ENCODE peak calls at places on chromosomes 3 and 15, in seven cellular contexts. One of them, this sample, is unnamed.

GRCh38 chr3:197749315-197749600 is 425 bp upstream of the FYTTD1 start:
- DNase-seq in tibial nerve: peak
- DNase-seq in heart left ventricle: no peak
- DNase-seq in IMR-90: peak
- DNase-seq in adrenal gland: no peak
- DNase-seq in suprapubic skin: no peak
- DNase-seq in uterus: no peak
- DNase-seq in this sample: peak

GRCh38 chr3:188153498-188153948 is 434 bp upstream of the LPP start:
- DNase-seq in heart left ventricle: peak
- DNase-seq in suprapubic skin: peak
- DNase-seq in tibial nerve: peak
- DNase-seq in IMR-90: peak
- DNase-seq in uterus: peak
- DNase-seq in adrenal gland: peak
- DNase-seq in this sample: peak

GRCh38 chr3:65265942-65266341 is 578.1 kb upstream of the ADAMTS9 start:
- DNase-seq in tibial nerve: no peak
- DNase-seq in heart left ventricle: no peak
- DNase-seq in suprapubic skin: no peak
- DNase-seq in IMR-90: no peak
- DNase-seq in adrenal gland: no peak
- DNase-seq in uterus: no peak
- DNase-seq in this sample: no peak

GRCh38 chr3:20072422-20072821 is 32.2 kb downstream of the KAT2B start:
- DNase-seq in tibial nerve: no peak
- DNase-seq in IMR-90: no peak
- DNase-seq in suprapubic skin: no peak
- DNase-seq in uterus: no peak
- DNase-seq in adrenal gland: no peak
- DNase-seq in heart left ventricle: no peak
- DNase-seq in this sample: no peak

GRCh38 chr3:36674816-36675215 is 89.5 kb downstream of the DCLK3 start:
- DNase-seq in IMR-90: no peak
- DNase-seq in tibial nerve: no peak
- DNase-seq in adrenal gland: no peak
- DNase-seq in uterus: no peak
- DNase-seq in heart left ventricle: no peak
- DNase-seq in suprapubic skin: no peak
- DNase-seq in this sample: no peak

GRCh38 chr3:46209053-46209452 is 940 bp upstream of the CCR1 start:
- DNase-seq in IMR-90: no peak
- DNase-seq in tibial nerve: no peak
- DNase-seq in heart left ventricle: no peak
- DNase-seq in suprapubic skin: no peak
- DNase-seq in uterus: no peak
- DNase-seq in adrenal gland: no peak
- DNase-seq in this sample: no peak

GRCh38 chr3:51710631-51711351 is 3.9 kb downstream of the GRM2 start:
- DNase-seq in adrenal gland: peak
- DNase-seq in heart left ventricle: peak
- DNase-seq in tibial nerve: no peak
- DNase-seq in IMR-90: no peak
- DNase-seq in suprapubic skin: peak
- DNase-seq in uterus: no peak
- DNase-seq in this sample: no peak

GRCh38 chr3:146160964-146161724 is at the start of gene PLOD2:
- DNase-seq in tibial nerve: peak
- DNase-seq in heart left ventricle: peak
- DNase-seq in uterus: peak
- DNase-seq in adrenal gland: peak
- DNase-seq in IMR-90: peak
- DNase-seq in suprapubic skin: peak
- DNase-seq in this sample: peak

GRCh38 chr3:104460477-104461406 is 906.0 kb upstream of the ALCAM start:
- DNase-seq in IMR-90: peak
- DNase-seq in uterus: no peak
- DNase-seq in heart left ventricle: no peak
- DNase-seq in tibial nerve: peak
- DNase-seq in suprapubic skin: no peak
- DNase-seq in adrenal gland: no peak
- DNase-seq in this sample: peak

GRCh38 chr3:159650751-159651150 is 337.9 kb upstream of the IL12A start:
- DNase-seq in adrenal gland: no peak
- DNase-seq in suprapubic skin: no peak
- DNase-seq in uterus: no peak
- DNase-seq in heart left ventricle: no peak
- DNase-seq in IMR-90: no peak
- DNase-seq in tibial nerve: no peak
- DNase-seq in this sample: no peak

GRCh38 chr3:22121068-22121706 is 370.2 kb upstream of the ZNF385D start:
- DNase-seq in suprapubic skin: no peak
- DNase-seq in adrenal gland: no peak
- DNase-seq in uterus: no peak
- DNase-seq in heart left ventricle: no peak
- DNase-seq in tibial nerve: no peak
- DNase-seq in IMR-90: no peak
- DNase-seq in this sample: no peak

GRCh38 chr15:31802761-31803160 is 227.6 kb upstream of the CHRNA7 start:
- DNase-seq in suprapubic skin: no peak
- DNase-seq in adrenal gland: no peak
- DNase-seq in uterus: no peak
- DNase-seq in tibial nerve: no peak
- DNase-seq in IMR-90: no peak
- DNase-seq in heart left ventricle: no peak
- DNase-seq in this sample: no peak

GRCh38 chr3:18586076-18586475 is 160.9 kb upstream of the SATB1 start:
- DNase-seq in IMR-90: no peak
- DNase-seq in heart left ventricle: no peak
- DNase-seq in tibial nerve: no peak
- DNase-seq in uterus: no peak
- DNase-seq in adrenal gland: no peak
- DNase-seq in suprapubic skin: no peak
- DNase-seq in this sample: no peak

GRCh38 chr15:39506146-39506545 is 74.7 kb upstream of the THBS1 start:
- DNase-seq in adrenal gland: no peak
- DNase-seq in heart left ventricle: no peak
- DNase-seq in uterus: no peak
- DNase-seq in suprapubic skin: no peak
- DNase-seq in tibial nerve: no peak
- DNase-seq in IMR-90: peak
- DNase-seq in this sample: no peak

GRCh38 chr3:59074764-59075163 is 24.9 kb upstream of the CFAP20DC start:
- DNase-seq in tibial nerve: no peak
- DNase-seq in IMR-90: no peak
- DNase-seq in adrenal gland: no peak
- DNase-seq in heart left ventricle: no peak
- DNase-seq in suprapubic skin: no peak
- DNase-seq in uterus: no peak
- DNase-seq in this sample: no peak

GRCh38 chr15:68542771-68543544 is 35.8 kb upstream of the CORO2B start:
- DNase-seq in tibial nerve: peak
- DNase-seq in uterus: peak
- DNase-seq in heart left ventricle: no peak
- DNase-seq in IMR-90: peak
- DNase-seq in suprapubic skin: no peak
- DNase-seq in adrenal gland: peak
- DNase-seq in this sample: peak

GRCh38 chr3:194384569-194385001 is 14.5 kb downstream of the GP5 start:
- DNase-seq in suprapubic skin: peak
- DNase-seq in tibial nerve: no peak
- DNase-seq in heart left ventricle: no peak
- DNase-seq in uterus: no peak
- DNase-seq in IMR-90: no peak
- DNase-seq in adrenal gland: no peak
- DNase-seq in this sample: no peak

GRCh38 chr3:112109313-112109712 is 23.1 kb downstream of the C3orf52 start:
- DNase-seq in adrenal gland: no peak
- DNase-seq in IMR-90: no peak
- DNase-seq in uterus: no peak
- DNase-seq in heart left ventricle: no peak
- DNase-seq in suprapubic skin: no peak
- DNase-seq in tibial nerve: no peak
- DNase-seq in this sample: no peak

DNA sequence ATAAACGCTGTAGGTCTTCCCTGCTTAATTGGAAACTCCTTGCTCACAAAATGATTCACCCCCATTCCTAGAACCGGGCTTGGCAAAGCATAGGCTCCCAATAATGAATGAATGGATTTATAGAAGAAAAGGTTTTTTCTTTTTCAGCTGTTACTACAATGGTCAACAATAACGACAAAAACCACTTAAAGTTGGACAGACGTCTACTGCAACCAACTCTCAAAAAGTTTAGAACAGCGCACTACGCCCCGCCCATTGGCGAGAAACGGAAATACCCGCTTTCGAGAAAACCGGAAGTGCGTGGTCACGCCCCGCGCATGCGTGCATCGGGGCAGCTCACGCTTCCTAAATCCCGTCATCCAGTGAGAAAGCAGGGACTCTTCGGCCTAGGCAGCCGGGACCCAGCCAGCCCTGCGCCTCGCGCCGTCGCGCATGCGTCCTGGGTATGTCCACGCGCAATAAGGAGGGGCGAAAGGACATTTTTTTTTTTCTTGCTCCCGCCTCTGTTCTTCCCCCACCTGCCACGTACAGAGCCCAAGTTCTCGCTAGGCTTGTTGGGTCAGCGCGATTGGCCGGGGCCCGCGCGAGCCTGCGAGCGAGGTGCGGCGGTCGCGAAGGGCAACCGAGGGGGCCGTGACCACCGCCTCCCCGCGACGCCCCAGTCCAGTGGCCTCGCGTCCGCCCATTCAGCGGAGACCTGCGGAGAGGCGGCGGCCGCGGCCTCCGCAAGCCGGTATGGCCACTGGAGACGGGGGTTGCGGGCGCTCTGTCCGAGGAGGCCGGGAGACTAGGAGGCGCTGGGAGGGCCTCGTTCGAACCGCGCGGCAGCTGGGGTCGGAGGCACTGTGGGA is at the start of gene TFG:
- DNase-seq in tibial nerve: peak
- DNase-seq in adrenal gland: peak
- DNase-seq in suprapubic skin: peak
- DNase-seq in IMR-90: peak
- DNase-seq in uterus: peak
- DNase-seq in heart left ventricle: peak
- DNase-seq in this sample: peak
- TF ChIP-seq POLR2A in tibial nerve: peak
- TF ChIP-seq POLR2A in adrenal gland: peak
- TF ChIP-seq POLR2A in suprapubic skin: peak
- TF ChIP-seq POLR2A in IMR-90: peak
- TF ChIP-seq POLR2A in uterus: peak
- TF ChIP-seq POLR2A in heart left ventricle: peak
- TF ChIP-seq POLR2A in this sample: no peak

DNA sequence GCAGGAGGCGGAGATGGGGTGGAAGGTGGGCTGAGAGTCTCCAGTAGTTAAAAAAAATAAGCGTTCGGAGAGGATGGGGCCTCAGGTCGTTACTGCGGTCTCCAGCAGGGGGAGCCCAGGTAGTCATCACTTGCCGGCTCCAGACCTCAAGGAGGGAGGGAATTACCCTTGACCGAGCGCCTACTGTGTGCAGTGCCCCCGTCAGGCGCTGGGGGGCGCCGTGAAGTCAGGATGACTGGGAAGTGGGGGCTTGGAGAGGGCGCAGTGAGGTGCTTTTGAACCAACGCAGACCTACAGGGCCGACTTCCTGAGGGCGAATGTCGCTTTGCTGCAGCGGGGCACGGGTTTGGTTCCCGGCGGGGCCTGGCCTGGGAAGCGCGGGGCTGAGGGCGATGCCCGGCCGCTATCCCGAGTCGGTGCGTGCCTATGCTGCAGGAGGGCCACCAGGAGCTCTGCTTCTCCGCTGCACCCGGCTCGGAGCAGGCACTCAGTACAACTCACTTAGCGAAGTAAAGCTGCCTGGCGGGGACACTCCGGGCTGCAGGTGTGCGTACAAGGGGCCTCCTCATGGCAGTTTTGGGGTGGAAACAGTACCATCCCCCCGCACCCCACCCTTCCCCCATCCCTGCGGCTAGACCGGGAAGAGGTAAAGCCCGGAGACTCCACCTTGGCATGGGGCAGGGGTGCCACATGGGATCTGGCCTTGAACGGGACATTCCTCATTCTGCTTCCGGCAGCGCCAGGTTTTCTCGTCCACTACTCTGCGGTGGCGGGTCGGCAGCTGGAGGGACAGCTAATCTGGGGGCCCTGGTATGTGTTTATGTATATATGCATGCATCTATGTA is 79.8 kb downstream of the RHCG start:
- DNase-seq in heart left ventricle: no peak
- DNase-seq in tibial nerve: peak
- DNase-seq in suprapubic skin: no peak
- DNase-seq in adrenal gland: peak
- DNase-seq in IMR-90: peak
- DNase-seq in uterus: peak
- DNase-seq in this sample: peak
- TF ChIP-seq CTCF in heart left ventricle: peak
- TF ChIP-seq CTCF in tibial nerve: peak
- TF ChIP-seq CTCF in suprapubic skin: peak
- TF ChIP-seq CTCF in adrenal gland: peak
- TF ChIP-seq CTCF in IMR-90: peak
- TF ChIP-seq CTCF in uterus: peak
- TF ChIP-seq CTCF in this sample: peak

GRCh38 chr3:101829066-101829830 is 20.1 kb upstream of the NFKBIZ start:
- DNase-seq in IMR-90: peak
- DNase-seq in tibial nerve: peak
- DNase-seq in heart left ventricle: peak
- DNase-seq in adrenal gland: peak
- DNase-seq in uterus: peak
- DNase-seq in suprapubic skin: no peak
- DNase-seq in this sample: peak
- TF ChIP-seq POLR2A in IMR-90: no peak
- TF ChIP-seq POLR2A in tibial nerve: peak
- TF ChIP-seq POLR2A in heart left ventricle: no peak
- TF ChIP-seq POLR2A in adrenal gland: peak
- TF ChIP-seq POLR2A in uterus: peak
- TF ChIP-seq POLR2A in suprapubic skin: no peak
- TF ChIP-seq POLR2A in this sample: no peak

DNA sequence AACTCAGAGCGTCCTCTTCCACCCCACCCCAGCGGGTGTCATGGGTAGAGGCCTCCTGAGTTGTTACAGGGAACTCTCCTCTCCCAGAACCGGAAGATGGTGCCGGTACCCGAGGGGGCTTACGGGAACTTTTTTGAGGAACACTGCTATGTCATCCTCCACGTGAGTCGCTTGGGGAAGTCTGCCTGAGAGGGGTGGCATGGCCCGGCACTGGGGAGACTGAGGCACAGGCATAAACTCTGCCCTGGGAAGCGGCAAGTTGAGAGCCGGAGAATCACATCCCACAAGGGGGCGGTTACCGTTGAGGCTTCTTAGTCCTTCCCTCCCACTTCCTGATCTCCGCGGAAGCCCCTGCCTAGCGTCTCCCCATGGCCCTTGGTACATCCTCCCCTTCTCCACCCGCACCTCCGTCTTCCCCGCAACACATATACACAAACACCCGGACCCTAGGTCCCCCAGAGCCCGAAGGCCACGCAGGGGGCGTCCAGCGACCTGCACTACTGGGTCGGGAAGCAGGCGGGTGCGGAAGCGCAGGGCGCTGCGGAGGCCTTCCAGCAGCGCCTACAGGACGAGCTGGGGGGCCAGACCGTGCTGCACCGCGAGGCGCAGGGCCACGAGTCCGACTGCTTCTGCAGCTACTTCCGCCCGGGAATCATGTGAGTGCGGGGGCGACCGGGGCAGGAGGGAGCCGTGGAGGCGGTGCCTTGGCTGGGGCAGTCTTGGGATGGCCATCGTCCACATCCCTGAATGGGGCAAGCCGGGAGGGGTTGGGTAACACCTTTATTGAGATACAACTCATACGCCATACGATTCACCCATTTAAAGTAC is 3.4 kb downstream of the VILL start:
- DNase-seq in uterus: peak
- DNase-seq in suprapubic skin: peak
- DNase-seq in IMR-90: peak
- DNase-seq in tibial nerve: peak
- DNase-seq in adrenal gland: peak
- DNase-seq in heart left ventricle: peak
- DNase-seq in this sample: peak
- TF ChIP-seq CTCF in uterus: peak
- TF ChIP-seq CTCF in suprapubic skin: no peak
- TF ChIP-seq CTCF in IMR-90: no peak
- TF ChIP-seq CTCF in tibial nerve: no peak
- TF ChIP-seq CTCF in adrenal gland: no peak
- TF ChIP-seq CTCF in heart left ventricle: no peak
- TF ChIP-seq CTCF in this sample: no peak

This sample was measured in testis.